ENCODE peak calls at places on chromosomes 16 and 17, in four cellular contexts. U, M, Q and B are unnamed samples.

GRCh38 chr17:36072431-36073121 is 8.5 kb downstream of the CCL18 start:
- DNase-seq in U (no peak), M (peak; percentile 67), Q (peak; percentile 55), B (peak; percentile 85)

GRCh38 chr17:44941712-44942331 is 5.8 kb downstream of the KIF18B start:
- DNase-seq in Q (no peak), M (no peak), U (no peak), B (no peak)

GRCh38 chr17:30378191-30378796 is 433 bp upstream of the CPD start:
- DNase-seq in Q (peak; percentile 76), M (no peak), U (no peak), B (peak; percentile 53)

GRCh38 chr16:89711601-89712475 is 8.9 kb downstream of the VPS9D1 start:
- DNase-seq in Q (peak; percentile 84), M (no peak), U (no peak), B (peak; percentile 98)

GRCh38 chr17:16407911-16408588 is 7.3 kb upstream of the TRPV2 start:
- DNase-seq in M (peak; percentile 86), Q (peak; percentile 54), U (no peak), B (peak; percentile 89)

GRCh38 chr17:77400445-77400870 is 259.7 kb downstream of the SEC14L1 start:
- DNase-seq in U (no peak), Q (peak; percentile 67), M (peak; percentile 81), B (peak; percentile 90)

GRCh38 chr17:72187544-72187943 is 66.7 kb downstream of the SOX9 start:
- DNase-seq in M (no peak), U (no peak), Q (no peak), B (no peak)

GRCh38 chr17:62631936-62632924 is 4.8 kb downstream of the MRC2 start:
- DNase-seq in U (no peak), M (no peak), Q (no peak), B (peak; percentile 37)

GRCh38 chr16:56847173-56847948 is 17.6 kb upstream of the SLC12A3 start:
- DNase-seq in Q (peak; percentile 44), U (no peak), M (no peak), B (no peak)

GRCh38 chr17:20230924-20231323 is 221.8 kb downstream of the SPECC1 start:
- DNase-seq in U (no peak), Q (no peak), M (no peak), B (no peak)

GRCh38 chr17:81144423-81144781 is 20.9 kb upstream of the PVALEF start:
- DNase-seq in Q (no peak), U (no peak), M (no peak), B (no peak)

GRCh38 chr17:77930780-77931768 is 27.4 kb upstream of the TNRC6C start:
- DNase-seq in U (no peak), Q (no peak), M (no peak), B (peak; percentile 70)

GRCh38 chr16:9818702-9819101 is 363.5 kb downstream of the GRIN2A start:
- DNase-seq in U (no peak), M (no peak), Q (no peak), B (no peak)

GRCh38 chr16:75860654-75861053 is 134.4 kb upstream of the CPHXL start:
- DNase-seq in Q (no peak), M (peak; percentile 67), U (no peak), B (no peak)

GRCh38 chr17:47652570-47652969 is 2.9 kb downstream of the KPNB1 start:
- DNase-seq in Q (peak; percentile 43), U (no peak), M (no peak), B (no peak)

GRCh38 chr17:77316191-77316641 is 175.4 kb downstream of the SEC14L1 start:
- DNase-seq in U (peak; percentile 55), M (no peak), Q (peak; percentile 91), B (peak; percentile 92)

GRCh38 chr16:27242868-27243590 is 25.5 kb downstream of the NSMCE1 start:
- DNase-seq in U (no peak), M (no peak), Q (peak; percentile 87), B (peak; percentile 61)

GRCh38 chr17:60671482-60671881 is 6.2 kb upstream of the BCAS3 start:
- DNase-seq in M (no peak), Q (peak; percentile 47), U (no peak), B (no peak)

GRCh38 chr16:78720416-78720815 is 621.0 kb downstream of the WWOX start:
- DNase-seq in U (no peak), M (no peak), Q (no peak), B (no peak)

GRCh38 chr16:48383877-48384304 is 1.3 kb downstream of the SIAH1 start:
- DNase-seq in Q (peak; percentile 49), U (no peak), M (no peak), B (peak; percentile 19)

GRCh38 chr16:4570688-4571321 is 14.7 kb downstream of the C16orf96 start:
- DNase-seq in M (no peak), Q (no peak), U (no peak), B (peak; percentile 70)

GRCh38 chr17:80422981-80423380 is 8.0 kb downstream of the ENDOV start:
- DNase-seq in U (peak; percentile 65), M (no peak), Q (no peak), B (peak; percentile 46)

GRCh38 chr17:5237541-5238016 is 2.9 kb upstream of the SCIMP start:
- DNase-seq in Q (peak; percentile 65), U (no peak), M (peak; percentile 78), B (peak; percentile 89)
- H3K4me3 ChIP-seq in Q (no peak overlapping the region), U (no peak overlapping the region), M (no peak overlapping the region), B (no peak overlapping the region)

GRCh38 chr17:67800495-67800928 is 24.8 kb upstream of the BPTF start:
- DNase-seq in M (peak; percentile 92), U (peak; percentile 61), Q (peak; percentile 87), B (peak; percentile 82)

GRCh38 chr17:67801626-67802175 is 23.6 kb upstream of the BPTF start:
- DNase-seq in U (no peak), Q (no peak), M (peak; percentile 32), B (peak; percentile 62)
- H3K27me3 ChIP-seq in U (no peaks in the 10 kb centered on the region), Q (no peaks in the 10 kb centered on the region), M (no peaks in the 10 kb centered on the region), B (no peaks in the 10 kb centered on the region)

DNA sequence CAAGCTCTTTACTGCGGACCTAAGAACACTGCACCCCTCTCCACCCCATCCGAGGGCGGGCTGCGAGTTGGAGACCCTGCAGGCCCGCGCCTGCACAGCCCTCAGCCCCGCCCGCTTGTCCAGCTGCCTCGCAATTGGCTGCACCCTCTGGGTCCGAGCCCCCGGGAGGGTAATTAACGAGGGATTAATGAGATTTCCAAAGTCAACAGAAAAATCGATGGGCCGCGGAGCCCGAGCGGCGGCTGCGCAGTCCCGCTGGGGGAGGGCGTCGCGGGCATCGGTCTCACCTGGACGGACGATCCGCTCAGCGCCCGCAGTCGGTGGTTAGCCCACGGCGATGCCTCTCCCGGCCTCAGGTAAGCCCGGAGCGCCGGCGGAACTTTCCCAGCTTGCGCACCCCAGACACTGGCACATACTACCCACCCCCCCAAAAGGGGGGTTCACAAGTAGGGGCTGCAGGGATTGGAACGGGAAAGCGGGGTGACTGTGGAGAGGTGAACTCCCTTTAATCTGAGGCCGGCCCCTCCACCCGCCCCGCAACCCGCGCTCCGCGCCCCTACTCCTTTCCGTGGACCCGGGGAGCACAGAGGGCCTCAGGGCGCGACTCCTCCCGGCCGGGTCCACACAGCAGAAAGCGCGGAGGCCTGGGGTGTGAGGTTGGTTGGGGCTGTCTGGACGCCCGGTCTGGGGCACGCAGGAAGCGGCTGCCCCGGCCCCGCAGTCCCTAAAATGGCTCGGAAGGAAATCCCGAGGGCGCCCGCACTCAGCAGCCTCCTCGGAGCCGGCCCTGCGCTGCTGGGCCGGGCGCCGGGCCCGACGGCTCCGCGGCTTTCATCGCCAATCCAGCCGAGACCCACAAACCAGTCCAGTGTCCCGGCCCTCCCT is at the start of gene OTOP3:
- DNase-seq in Q (peak; percentile 23), M (peak; percentile 96), U (no peak), B (peak; percentile 90)
- H3K4me3 ChIP-seq in Q (no peak within 1 kb of the TSS), M (peak within 1 kb of the TSS; percentile 55), U (no peak within 1 kb of the TSS), B (peak within 1 kb of the TSS; percentile 19)

DNA sequence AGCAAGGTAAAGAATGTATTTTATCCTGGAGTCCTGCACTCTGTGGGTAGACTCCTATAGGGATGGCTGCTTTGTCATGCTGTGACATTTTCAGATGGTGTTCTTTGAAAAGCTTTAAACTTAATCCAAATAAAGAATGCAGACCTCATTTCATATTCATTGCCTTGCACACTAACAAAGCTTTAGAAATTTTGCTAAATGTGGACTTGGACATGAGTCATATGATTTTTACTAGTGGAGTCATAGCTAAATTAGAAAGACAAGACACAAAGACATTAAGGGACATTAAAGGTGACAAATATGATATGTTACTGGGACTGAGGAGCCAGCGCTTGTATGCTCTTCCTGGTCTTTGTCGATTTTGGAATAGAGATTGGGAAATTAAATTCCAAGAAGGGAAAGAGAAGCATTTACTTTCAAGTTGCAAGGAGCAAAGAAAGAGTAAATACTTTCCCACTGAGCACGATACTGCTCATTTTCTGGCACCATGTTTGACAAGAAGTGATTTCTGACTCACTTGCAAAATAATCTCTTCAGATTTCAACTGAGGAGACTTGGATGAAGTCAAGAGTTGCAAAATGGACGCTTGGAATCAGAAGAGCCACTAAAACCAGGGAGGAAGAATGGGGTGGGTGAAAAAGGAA is 152.9 kb upstream of the MYOCD start:
- DNase-seq in Q (peak; percentile 17), M (no peak), U (no peak), B (no peak)
- H3K27me3 ChIP-seq in Q (no peaks in the 10 kb centered on the region), M (no peaks in the 10 kb centered on the region), U (no peaks in the 10 kb centered on the region), B (no peaks in the 10 kb centered on the region)

GRCh38 chr16:67182288-67182687 is 1.5 kb downstream of the MATCAP1 start:
- DNase-seq in M (no peak), U (no peak), Q (no peak), B (no peak)

GRCh38 chr16:67180166-67180565 is 3.6 kb downstream of the MATCAP1 start:
- DNase-seq in U (no peak), Q (no peak), M (no peak), B (no peak)

GRCh38 chr16:67179421-67180080 is 4.2 kb downstream of the MATCAP1 start:
- DNase-seq in Q (peak; percentile 13), U (no peak), M (no peak), B (peak; percentile 78)

GRCh38 chr16:67183284-67183626 is 508 bp downstream of the MATCAP1 start:
- DNase-seq in Q (no peak), M (no peak), U (no peak), B (no peak)

DNA sequence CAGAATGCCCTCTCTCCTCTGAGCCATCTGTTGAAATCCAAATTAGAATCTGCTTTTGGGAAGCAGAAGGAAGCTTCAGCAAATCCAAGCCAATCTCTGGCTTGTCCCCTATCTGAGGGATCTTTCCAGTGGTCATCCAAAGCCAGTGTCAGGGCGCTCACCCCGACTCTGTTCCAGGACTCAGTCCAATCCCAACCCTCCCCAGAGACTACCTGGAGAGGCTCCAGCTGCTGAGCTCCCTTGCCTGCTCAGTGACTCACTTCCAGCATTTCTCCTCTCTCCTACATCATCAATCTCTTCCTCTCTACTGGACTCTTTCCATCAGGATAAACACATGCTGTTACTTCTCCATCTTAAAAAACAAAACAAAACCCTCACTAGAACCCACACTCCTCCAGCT is 2.4 kb downstream of the MATCAP1 start:
- DNase-seq in Q (peak; percentile 92), M (no peak), U (no peak), B (no peak)
- H3K4me3 ChIP-seq in Q (peak overlapping the region; percentile 5), M (no peak overlapping the region), U (no peak overlapping the region), B (no peak overlapping the region)

GRCh38 chr17:32370426-32370825 is 20.5 kb downstream of the ZNF207 start:
- DNase-seq in M (no peak), Q (no peak), U (no peak), B (no peak)
- H3K27me3 ChIP-seq in M (no peaks in the 10 kb centered on the region), Q (no peaks in the 10 kb centered on the region), U (no peaks in the 10 kb centered on the region), B (no peaks in the 10 kb centered on the region)

GRCh38 chr17:49012893-49013255 is 15.7 kb downstream of the IGF2BP1 start:
- DNase-seq in Q (no peak), M (no peak), U (no peak), B (no peak)
- H3K4me3 ChIP-seq in Q (peak overlapping the region; percentile 62), M (no peak overlapping the region), U (no peak overlapping the region), B (peak overlapping the region; percentile 47)